ENCODE peak calls at places on chromosomes 4 and X, in six cellular contexts. One of them, this sample, is unnamed.
A peak's percentile ranks its signal among the peaks of the same experiment; 100 is the strongest.

GRCh38 chrX:144791298-144791697 is 456.0 kb upstream of the SPANXN1 start:
- DNase-seq in endothelial cell of umbilical vein: no peak
- DNase-seq in suprapubic skin: no peak
- DNase-seq in stomach: no peak
- DNase-seq in HCT116: no peak
- DNase-seq in sigmoid colon: no peak
- DNase-seq in this sample: no peak

GRCh38 chrX:1385251-1385794 is 6.6 kb downstream of the SLC25A6 start:
- DNase-seq in endothelial cell of umbilical vein: no peak
- DNase-seq in suprapubic skin: peak; percentile 55
- DNase-seq in stomach: no peak
- DNase-seq in HCT116: no peak
- DNase-seq in sigmoid colon: peak; percentile 53
- DNase-seq in this sample: no peak

GRCh38 chr4:8200302-8200975 is 1.3 kb downstream of the SH3TC1 start:
- DNase-seq in endothelial cell of umbilical vein: peak; percentile 62
- DNase-seq in suprapubic skin: no peak
- DNase-seq in stomach: peak; percentile 68
- DNase-seq in HCT116: no peak
- DNase-seq in sigmoid colon: peak; percentile 83
- DNase-seq in this sample: no peak

GRCh38 chrX:42143866-42144592 is 220.7 kb upstream of the CASK start:
- DNase-seq in endothelial cell of umbilical vein: no peak
- DNase-seq in suprapubic skin: no peak
- DNase-seq in stomach: no peak
- DNase-seq in HCT116: no peak
- DNase-seq in sigmoid colon: no peak
- DNase-seq in this sample: no peak

GRCh38 chr4:100278567-100278966 is 88.3 kb upstream of the DDIT4L start:
- DNase-seq in endothelial cell of umbilical vein: no peak
- DNase-seq in suprapubic skin: no peak
- DNase-seq in stomach: no peak
- DNase-seq in HCT116: no peak
- DNase-seq in sigmoid colon: no peak
- DNase-seq in this sample: no peak

GRCh38 chr4:94307231-94307840 is 35.3 kb downstream of the HPGDS start:
- DNase-seq in endothelial cell of umbilical vein: no peak
- DNase-seq in suprapubic skin: no peak
- DNase-seq in stomach: no peak
- DNase-seq in HCT116: no peak
- DNase-seq in sigmoid colon: no peak
- DNase-seq in this sample: no peak

GRCh38 chr4:84995386-84995785 is 28.9 kb upstream of the WDFY3 start:
- DNase-seq in endothelial cell of umbilical vein: no peak
- DNase-seq in suprapubic skin: no peak
- DNase-seq in stomach: no peak
- DNase-seq in HCT116: no peak
- DNase-seq in sigmoid colon: no peak
- DNase-seq in this sample: no peak

GRCh38 chrX:38175140-38175539 is 45.5 kb downstream of the SRPX start:
- DNase-seq in endothelial cell of umbilical vein: peak; percentile 7
- DNase-seq in suprapubic skin: no peak
- DNase-seq in stomach: peak; percentile 31
- DNase-seq in HCT116: peak; percentile 24
- DNase-seq in sigmoid colon: no peak
- DNase-seq in this sample: no peak

GRCh38 chr4:75990129-75990528 is 616 bp downstream of the SDAD1 start:
- DNase-seq in endothelial cell of umbilical vein: peak; percentile 42
- DNase-seq in suprapubic skin: no peak
- DNase-seq in stomach: no peak
- DNase-seq in HCT116: no peak
- DNase-seq in sigmoid colon: no peak
- DNase-seq in this sample: no peak

GRCh38 chr4:26719954-26720552 is 136.2 kb downstream of the TBC1D19 start:
- DNase-seq in endothelial cell of umbilical vein: peak; percentile 45
- DNase-seq in suprapubic skin: no peak
- DNase-seq in stomach: no peak
- DNase-seq in HCT116: peak; percentile 8
- DNase-seq in sigmoid colon: no peak
- DNase-seq in this sample: no peak

GRCh38 chrX:15497865-15498264 is 2.7 kb upstream of the BMX start:
- DNase-seq in endothelial cell of umbilical vein: peak; percentile 79
- DNase-seq in suprapubic skin: no peak
- DNase-seq in stomach: peak; percentile 47
- DNase-seq in HCT116: peak; percentile 22
- DNase-seq in sigmoid colon: no peak
- DNase-seq in this sample: no peak

GRCh38 chr4:122988696-122989095 is 66.3 kb upstream of the NUDT6 start:
- DNase-seq in endothelial cell of umbilical vein: no peak
- DNase-seq in suprapubic skin: no peak
- DNase-seq in stomach: no peak
- DNase-seq in HCT116: no peak
- DNase-seq in sigmoid colon: no peak
- DNase-seq in this sample: no peak

GRCh38 chr4:16642897-16643296 is 255.5 kb downstream of the LDB2 start:
- DNase-seq in endothelial cell of umbilical vein: no peak
- DNase-seq in suprapubic skin: no peak
- DNase-seq in stomach: no peak
- DNase-seq in HCT116: no peak
- DNase-seq in sigmoid colon: no peak
- DNase-seq in this sample: no peak

GRCh38 chr4:185737489-185738037 is 74.4 kb downstream of the SORBS2 start:
- DNase-seq in endothelial cell of umbilical vein: no peak
- DNase-seq in suprapubic skin: no peak
- DNase-seq in stomach: no peak
- DNase-seq in HCT116: no peak
- DNase-seq in sigmoid colon: no peak
- DNase-seq in this sample: no peak

GRCh38 chr4:91064157-91064853 is 937.1 kb downstream of the CCSER1 start:
- DNase-seq in endothelial cell of umbilical vein: peak; percentile 61
- DNase-seq in suprapubic skin: no peak
- DNase-seq in stomach: no peak
- DNase-seq in HCT116: peak; percentile 52
- DNase-seq in sigmoid colon: no peak
- DNase-seq in this sample: no peak

GRCh38 chr4:147157860-147158701 is 212.4 kb upstream of the TTC29 start:
- DNase-seq in endothelial cell of umbilical vein: peak; percentile 36
- DNase-seq in suprapubic skin: no peak
- DNase-seq in stomach: peak; percentile 28
- DNase-seq in HCT116: no peak
- DNase-seq in sigmoid colon: no peak
- DNase-seq in this sample: no peak

GRCh38 chr4:56229947-56230346 is 157.3 kb downstream of the AASDH start:
- DNase-seq in endothelial cell of umbilical vein: no peak
- DNase-seq in suprapubic skin: no peak
- DNase-seq in stomach: no peak
- DNase-seq in HCT116: no peak
- DNase-seq in sigmoid colon: no peak
- DNase-seq in this sample: no peak

GRCh38 chrX:22818061-22818460 is 181.7 kb upstream of the DDX53 start:
- DNase-seq in endothelial cell of umbilical vein: no peak
- DNase-seq in suprapubic skin: no peak
- DNase-seq in stomach: no peak
- DNase-seq in HCT116: no peak
- DNase-seq in sigmoid colon: no peak
- DNase-seq in this sample: no peak

GRCh38 chr4:147250062-147250461 is 230.8 kb upstream of the EDNRA start:
- DNase-seq in endothelial cell of umbilical vein: no peak
- DNase-seq in suprapubic skin: no peak
- DNase-seq in stomach: no peak
- DNase-seq in HCT116: no peak
- DNase-seq in sigmoid colon: no peak
- DNase-seq in this sample: no peak

GRCh38 chr4:114384629-114385028 is 214.0 kb upstream of the UGT8 start:
- DNase-seq in endothelial cell of umbilical vein: peak; percentile 62
- DNase-seq in suprapubic skin: no peak
- DNase-seq in stomach: no peak
- DNase-seq in HCT116: peak; percentile 53
- DNase-seq in sigmoid colon: no peak
- DNase-seq in this sample: no peak

GRCh38 chrX:77899081-77899828 is at the start of gene COX7B:
- DNase-seq in endothelial cell of umbilical vein: peak; percentile 94
- DNase-seq in suprapubic skin: peak; percentile 71
- DNase-seq in stomach: peak; percentile 64
- DNase-seq in HCT116: peak; percentile 94
- DNase-seq in sigmoid colon: peak; percentile 86
- DNase-seq in this sample: peak; percentile 73
- TF ChIP-seq POLR2AphosphoS5 in endothelial cell of umbilical vein: peak; percentile 57
- TF ChIP-seq POLR2AphosphoS5 in suprapubic skin: peak; percentile 81
- TF ChIP-seq POLR2AphosphoS5 in stomach: peak; percentile 42
- TF ChIP-seq POLR2AphosphoS5 in HCT116: peak; percentile 88
- TF ChIP-seq POLR2AphosphoS5 in sigmoid colon: peak; percentile 89
- TF ChIP-seq POLR2AphosphoS5 in this sample: peak; percentile 84

DNA sequence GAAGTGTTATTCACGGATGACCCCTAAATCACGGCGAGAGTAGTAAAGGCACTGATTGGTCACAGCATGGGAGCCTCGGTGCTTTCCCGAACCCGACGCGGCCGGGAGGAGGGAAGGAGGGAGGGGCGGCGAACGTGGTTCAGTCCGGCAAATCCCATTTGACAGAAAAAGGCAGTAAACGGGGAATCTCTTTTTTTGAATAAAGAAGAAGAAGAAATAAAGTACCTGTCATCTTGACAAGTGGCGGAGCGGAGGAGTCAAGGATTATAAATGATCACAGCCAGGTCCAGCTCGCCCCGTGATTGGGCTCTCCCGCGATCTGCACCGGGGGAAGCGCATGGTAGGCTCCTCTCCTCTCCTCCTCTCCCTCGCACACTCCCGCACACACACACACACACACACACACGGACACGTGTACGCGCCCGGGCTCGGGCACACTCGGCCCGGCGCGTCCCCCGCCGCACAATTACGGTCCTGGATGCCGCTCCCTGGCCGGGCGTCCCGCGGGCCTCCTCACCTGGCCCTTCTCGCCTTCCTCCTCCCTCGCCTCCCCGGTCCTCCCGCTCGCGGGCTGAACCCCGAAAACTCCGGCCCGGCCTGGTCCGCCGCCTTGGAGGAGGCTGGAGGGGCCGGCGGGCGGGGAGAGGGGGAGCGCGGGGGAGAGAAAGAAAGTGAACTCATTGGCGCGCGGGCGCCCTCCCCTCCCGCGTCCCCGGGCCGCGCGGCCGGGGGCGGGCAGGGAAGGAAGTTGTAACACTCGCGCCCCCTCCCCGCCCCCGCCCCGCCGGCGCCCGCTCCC is 99.2 kb upstream of the TENM3 start:
- DNase-seq in endothelial cell of umbilical vein: no peak
- DNase-seq in suprapubic skin: no peak
- DNase-seq in stomach: no peak
- DNase-seq in HCT116: no peak
- DNase-seq in sigmoid colon: no peak
- DNase-seq in this sample: no peak
- H3K4me3 ChIP-seq in endothelial cell of umbilical vein: peak overlapping the region; percentile 35
- H3K4me3 ChIP-seq in suprapubic skin: peak overlapping the region; percentile 60
- H3K4me3 ChIP-seq in stomach: peak overlapping the region; percentile 63
- H3K4me3 ChIP-seq in HCT116: no peak overlapping the region
- H3K4me3 ChIP-seq in sigmoid colon: peak overlapping the region; percentile 59
- H3K4me3 ChIP-seq in this sample: peak overlapping the region; percentile 72

GRCh38 chrX:103585421-103586313 is at the start of gene TCEAL4:
- DNase-seq in endothelial cell of umbilical vein: peak; percentile 36
- DNase-seq in suprapubic skin: peak; percentile 73
- DNase-seq in stomach: peak; percentile 63
- DNase-seq in HCT116: no peak
- DNase-seq in sigmoid colon: peak; percentile 85
- DNase-seq in this sample: peak; percentile 66
- TF ChIP-seq POLR2A in endothelial cell of umbilical vein: peak; percentile 30
- TF ChIP-seq POLR2A in suprapubic skin: no peak
- TF ChIP-seq POLR2A in stomach: no peak
- TF ChIP-seq POLR2A in HCT116: no peak
- TF ChIP-seq POLR2A in sigmoid colon: peak; percentile 52
- TF ChIP-seq POLR2A in this sample: no peak

DNA sequence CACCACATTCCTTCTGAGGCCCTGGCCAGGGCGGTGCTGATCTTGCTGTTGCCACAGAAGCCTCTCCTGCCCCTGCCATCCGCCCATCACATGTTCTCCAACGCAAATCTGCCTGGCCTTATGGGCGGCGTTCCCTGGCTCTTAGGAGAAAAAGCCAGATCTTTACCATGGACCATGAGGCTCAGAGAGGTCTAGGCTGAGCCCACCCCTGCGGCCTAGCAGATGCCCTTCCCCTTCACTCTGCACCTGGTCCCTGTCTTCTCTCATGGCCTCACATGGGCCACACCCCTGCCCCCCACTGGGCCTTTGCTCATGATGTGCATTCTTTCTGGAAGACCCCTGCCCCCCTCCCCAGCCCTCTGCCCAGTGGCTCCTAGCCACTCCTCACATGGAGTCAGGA is 78.5 kb downstream of the CRMP1 start:
- DNase-seq in endothelial cell of umbilical vein: no peak
- DNase-seq in suprapubic skin: no peak
- DNase-seq in stomach: no peak
- DNase-seq in HCT116: no peak
- DNase-seq in sigmoid colon: peak; percentile 53
- DNase-seq in this sample: no peak
- TF ChIP-seq POLR2AphosphoS5 in endothelial cell of umbilical vein: no peak
- TF ChIP-seq POLR2AphosphoS5 in suprapubic skin: no peak
- TF ChIP-seq POLR2AphosphoS5 in stomach: no peak
- TF ChIP-seq POLR2AphosphoS5 in HCT116: no peak
- TF ChIP-seq POLR2AphosphoS5 in sigmoid colon: no peak
- TF ChIP-seq POLR2AphosphoS5 in this sample: no peak

GRCh38 chr4:124961138-124961750 is 248.7 kb upstream of the ANKRD50 start:
- DNase-seq in endothelial cell of umbilical vein: no peak
- DNase-seq in suprapubic skin: no peak
- DNase-seq in stomach: no peak
- DNase-seq in HCT116: no peak
- DNase-seq in sigmoid colon: no peak
- DNase-seq in this sample: no peak
- H3K4me3 ChIP-seq in endothelial cell of umbilical vein: no peak overlapping the region
- H3K4me3 ChIP-seq in suprapubic skin: no peak overlapping the region
- H3K4me3 ChIP-seq in stomach: no peak overlapping the region
- H3K4me3 ChIP-seq in HCT116: no peak overlapping the region
- H3K4me3 ChIP-seq in sigmoid colon: no peak overlapping the region
- H3K4me3 ChIP-seq in this sample: no peak overlapping the region

DNA sequence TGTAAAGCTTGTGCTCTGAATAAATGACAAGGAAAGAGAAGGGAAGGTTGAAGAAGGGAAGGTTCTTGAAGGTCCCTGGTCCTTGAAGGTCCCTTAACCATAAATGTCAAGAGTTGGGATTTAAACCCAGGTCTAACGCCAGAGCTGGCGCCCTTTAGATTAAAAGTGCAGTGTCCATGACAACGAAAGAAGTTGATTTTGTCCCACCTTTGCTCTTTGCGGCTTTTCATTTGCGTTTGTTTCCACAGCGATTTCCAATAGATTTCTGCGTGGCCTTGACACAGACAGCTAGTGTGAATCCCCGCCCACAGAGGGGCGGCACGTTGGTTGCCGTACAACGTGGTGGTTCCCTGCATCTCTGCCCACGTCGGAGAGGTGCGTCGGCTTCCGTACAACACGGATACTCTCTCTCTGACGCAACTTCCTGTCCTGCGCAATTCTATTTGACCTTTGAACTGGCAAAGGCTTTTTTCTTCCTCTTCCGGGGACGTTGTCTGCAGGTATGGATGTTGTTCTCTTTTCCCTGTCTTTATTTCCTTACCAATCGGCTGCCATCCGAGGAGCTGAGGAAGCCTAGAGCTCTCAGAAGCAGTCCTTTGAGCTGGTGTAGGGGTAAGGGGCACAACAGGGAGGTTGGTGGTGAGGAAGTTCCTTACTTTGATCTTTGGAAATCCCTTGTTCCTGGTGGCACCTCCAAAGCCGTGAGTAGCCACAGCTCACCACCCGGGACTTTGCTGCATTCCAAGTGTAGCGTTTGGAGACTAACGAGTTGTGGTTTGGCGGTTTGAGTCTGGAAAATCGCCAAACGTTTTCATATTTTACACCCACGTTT is at the start of gene RPL34:
- DNase-seq in endothelial cell of umbilical vein: peak; percentile 99
- DNase-seq in suprapubic skin: peak; percentile 98
- DNase-seq in stomach: peak; percentile 96
- DNase-seq in HCT116: peak; percentile 97
- DNase-seq in sigmoid colon: peak; percentile 99
- DNase-seq in this sample: peak; percentile 92
- TF ChIP-seq POLR2A in endothelial cell of umbilical vein: peak; percentile 97
- TF ChIP-seq POLR2A in suprapubic skin: peak; percentile 95
- TF ChIP-seq POLR2A in stomach: no peak
- TF ChIP-seq POLR2A in HCT116: peak; percentile 94
- TF ChIP-seq POLR2A in sigmoid colon: peak; percentile 97
- TF ChIP-seq POLR2A in this sample: peak; percentile 96